ENCODE peak calls at places on chromosomes 12 and 14, in eight cellular contexts. K, V, S, P, T, Y, F and X are unnamed samples. For H3K36me3 and H3K4me1, the result is how much of the 10 kb centered on the place peaks cover.

GRCh38 chr12:47946413-47947107 is 16.8 kb upstream of the TMEM106C start:
- DNase-seq in K (no peak), V (peak), S (no peak), P (peak), T (no peak), Y (no peak), F (no peak), X (peak)

GRCh38 chr12:57110189-57111045 is 745 bp downstream of the STAT6 start:
- DNase-seq in K (peak), V (peak), S (peak), P (peak), T (peak), Y (peak), F (peak), X (peak)

GRCh38 chr12:53380797-53381738 is 1.1 kb downstream of the SP1 start:
- DNase-seq in K (no peak), V (peak), S (no peak), P (peak), T (peak), Y (no peak), F (no peak), X (peak)

GRCh38 chr12:75349946-75350345 is 15.5 kb downstream of the GLIPR1L1 start:
- DNase-seq in K (no peak), V (no peak), S (no peak), P (no peak), T (no peak), Y (no peak), F (no peak), X (no peak)

GRCh38 chr14:50531595-50532501 is 521 bp downstream of the MAP4K5 start:
- DNase-seq in K (peak), V (peak), S (peak), P (peak), T (peak), Y (peak), F (peak), X (peak)

GRCh38 chr12:19190292-19191031 is 60.9 kb downstream of the PLEKHA5 start:
- DNase-seq in K (no peak), V (peak), S (no peak), P (no peak), T (no peak), Y (no peak), F (no peak), X (no peak)

GRCh38 chr12:119850330-119850729 is 26.8 kb downstream of the CIT start:
- DNase-seq in K (no peak), V (no peak), S (no peak), P (no peak), T (no peak), Y (no peak), F (no peak), X (no peak)

GRCh38 chr14:100594625-100594951 is 7.4 kb upstream of the BEGAIN start:
- DNase-seq in K (no peak), V (no peak), S (no peak), P (no peak), T (no peak), Y (peak), F (no peak), X (peak)

GRCh38 chr12:97680751-97681150 is 218.1 kb downstream of the RMST start:
- DNase-seq in K (no peak), V (no peak), S (no peak), P (no peak), T (no peak), Y (no peak), F (no peak), X (no peak)

GRCh38 chr12:4164591-4165558 is 108.7 kb upstream of the CCND2 start:
- DNase-seq in K (peak), V (peak), S (peak), P (peak), T (peak), Y (peak), F (peak), X (peak)

GRCh38 chr14:100737526-100737925 is 10.8 kb downstream of the DLK1 start:
- DNase-seq in K (no peak), V (no peak), S (no peak), P (peak), T (no peak), Y (no peak), F (no peak), X (no peak)

GRCh38 chr14:31505411-31505810 is 17.6 kb upstream of the GPR33 start:
- DNase-seq in K (no peak), V (peak), S (no peak), P (no peak), T (no peak), Y (no peak), F (no peak), X (no peak)

GRCh38 chr12:110349096-110349495 is 54.4 kb downstream of the ANAPC7 start:
- DNase-seq in K (no peak), V (no peak), S (no peak), P (no peak), T (no peak), Y (no peak), F (no peak), X (no peak)

GRCh38 chr12:56081393-56082347 is 1.7 kb downstream of the ERBB3 start:
- DNase-seq in K (no peak), V (no peak), S (peak), P (no peak), T (peak), Y (no peak), F (peak), X (no peak)
- H3K4me3 ChIP-seq in K (no peak), V (no peak), S (peak), P (no peak), T (peak), Y (peak), F (no peak), X (peak)

GRCh38 chr14:75467763-75468162 is 39.9 kb downstream of the JDP2 start:
- DNase-seq in K (no peak), V (no peak), S (no peak), P (no peak), T (no peak), Y (no peak), F (no peak), X (no peak)
- H3K36me3 ChIP-seq in K (under half), V (under half), S (under half), P (under half), T (under half), Y (half or more), F (half or more), X (half or more)

DNA sequence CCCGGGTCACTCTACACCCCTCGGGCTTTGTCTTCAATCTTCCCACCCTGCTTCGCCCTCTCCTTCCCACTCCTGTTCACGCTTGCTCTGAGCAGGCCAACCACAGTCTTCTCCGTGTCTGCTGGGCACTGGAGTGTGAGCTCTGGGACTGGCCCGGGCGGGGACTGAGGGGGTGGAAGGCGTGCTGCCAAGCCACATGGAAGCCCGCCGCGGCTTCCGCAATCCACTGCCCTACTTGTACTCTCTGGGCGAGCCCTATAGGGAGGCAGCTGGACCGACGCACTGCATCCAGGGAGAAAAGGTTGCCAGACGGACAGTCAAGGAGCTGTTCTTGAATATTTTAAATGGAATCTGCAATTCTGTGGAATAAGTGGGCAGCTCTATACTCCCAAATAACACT is 24.8 kb downstream of the GOLGA3 start:
- DNase-seq in K (no peak), V (peak), S (no peak), P (no peak), T (no peak), Y (peak), F (peak), X (no peak)
- H3K4me1 ChIP-seq in K (under half), V (under half), S (under half), P (under half), T (under half), Y (under half), F (under half), X (under half)

GRCh38 chr12:114701553-114701952 is 17.6 kb upstream of the TBX3 start:
- DNase-seq in K (no peak), V (no peak), S (no peak), P (no peak), T (no peak), Y (no peak), F (no peak), X (no peak)

GRCh38 chr12:114701104-114701414 is 17.1 kb upstream of the TBX3 start:
- DNase-seq in K (no peak), V (peak), S (no peak), P (no peak), T (no peak), Y (no peak), F (no peak), X (no peak)

GRCh38 chr12:114700392-114701103 is 16.6 kb upstream of the TBX3 start:
- DNase-seq in K (no peak), V (no peak), S (no peak), P (no peak), T (no peak), Y (no peak), F (no peak), X (no peak)

GRCh38 chr12:114702462-114702861 is 18.5 kb upstream of the TBX3 start:
- DNase-seq in K (no peak), V (no peak), S (no peak), P (no peak), T (no peak), Y (no peak), F (no peak), X (no peak)

DNA sequence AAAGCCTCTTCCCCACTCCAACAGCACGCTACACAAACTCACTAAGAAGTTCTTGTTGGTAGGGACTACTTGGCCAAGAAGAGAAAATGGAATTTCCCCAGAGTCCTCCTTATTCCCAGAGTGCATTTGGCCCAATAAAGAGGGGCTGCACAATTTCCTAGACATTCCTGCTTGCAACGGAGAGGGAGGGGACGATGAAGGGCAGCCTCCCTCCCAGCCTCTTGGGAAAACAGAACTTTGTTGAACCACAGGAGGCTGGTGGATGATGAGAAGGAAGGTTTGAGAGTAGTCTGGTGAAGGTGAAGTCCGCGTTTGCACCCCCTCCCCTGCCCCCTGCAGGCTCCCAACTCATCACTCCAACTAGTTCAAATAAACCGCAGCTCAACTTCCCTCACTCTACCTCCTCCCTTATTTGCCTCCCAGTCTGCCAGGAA is 19.1 kb upstream of the TBX3 start:
- DNase-seq in K (no peak), V (no peak), S (no peak), P (no peak), T (peak), Y (no peak), F (no peak), X (no peak)
- H3K4me3 ChIP-seq in K (no peak), V (no peak), S (no peak), P (no peak), T (peak), Y (no peak), F (no peak), X (no peak)

GRCh38 chr12:122523846-122524718 is 2.7 kb downstream of the RSRC2 start:
- DNase-seq in K (no peak), V (peak), S (no peak), P (no peak), T (no peak), Y (no peak), F (no peak), X (no peak)

GRCh38 chr12:122526683-122527477 is at the start of the genes KNTC1 and RSRC2:
- DNase-seq in K (peak), V (peak), S (peak), P (peak), T (peak), Y (peak), F (peak), X (peak)

GRCh38 chr12:122528582-122528981 is 1.5 kb downstream of the KNTC1 start:
- DNase-seq in K (no peak), V (no peak), S (no peak), P (no peak), T (no peak), Y (no peak), F (no peak), X (no peak)

GRCh38 chr12:122528992-122529391 is 1.9 kb downstream of the KNTC1 start:
- DNase-seq in K (no peak), V (no peak), S (no peak), P (no peak), T (no peak), Y (no peak), F (no peak), X (no peak)

DNA sequence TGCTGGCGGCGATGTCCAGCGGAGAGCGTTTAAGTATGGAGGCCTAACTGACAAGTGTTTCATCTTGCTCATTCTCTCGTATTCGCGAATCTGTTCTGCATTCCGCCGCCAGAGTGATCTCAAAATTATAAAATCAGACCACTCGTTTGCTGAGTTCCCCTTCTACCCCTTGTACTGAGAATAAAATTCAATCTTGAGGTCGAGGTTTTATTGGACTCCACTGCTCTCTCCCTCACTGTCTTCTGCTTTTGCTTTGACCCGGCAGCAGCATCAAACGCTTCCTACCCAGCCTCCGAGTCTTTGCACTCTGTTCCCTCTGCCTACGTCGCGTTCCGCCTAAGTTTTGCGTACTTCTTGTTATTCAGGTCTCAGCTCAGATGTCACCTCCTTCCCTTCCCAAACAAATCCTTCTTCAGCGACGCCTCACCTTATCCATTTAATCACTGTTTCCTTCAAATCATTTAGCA is 462 bp downstream of the KNTC1 start:
- DNase-seq in K (no peak), V (peak), S (no peak), P (no peak), T (peak), Y (peak), F (no peak), X (no peak)
- H3K36me3 ChIP-seq in K (under half), V (under half), S (under half), P (under half), T (under half), Y (under half), F (under half), X (under half)

DNA sequence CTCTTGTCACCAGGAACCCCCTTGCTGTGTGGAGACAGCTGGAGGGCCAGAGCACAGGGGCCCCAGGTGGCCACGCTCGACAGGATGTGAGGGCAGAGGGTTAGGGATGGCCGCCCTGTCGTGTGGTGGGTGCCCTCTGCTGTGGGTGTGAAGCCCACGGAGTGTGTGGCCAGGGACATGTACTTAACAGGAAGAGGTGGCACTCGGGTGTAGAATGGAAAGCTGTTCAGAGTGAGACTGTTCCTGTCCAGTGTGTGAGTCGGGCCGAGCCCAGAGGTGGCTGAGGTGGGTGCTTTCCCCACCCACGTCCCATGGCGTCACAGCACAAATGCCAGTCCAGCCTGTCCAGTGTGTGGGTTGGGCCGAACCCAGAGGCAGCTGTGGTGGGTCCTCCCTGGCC is 47.1 kb downstream of the FBRSL1 start:
- DNase-seq in K (no peak), V (no peak), S (no peak), P (no peak), T (no peak), Y (no peak), F (no peak), X (no peak)
- H3K4me1 ChIP-seq in K (under half), V (under half), S (under half), P (under half), T (under half), Y (under half), F (under half), X (under half)

DNA sequence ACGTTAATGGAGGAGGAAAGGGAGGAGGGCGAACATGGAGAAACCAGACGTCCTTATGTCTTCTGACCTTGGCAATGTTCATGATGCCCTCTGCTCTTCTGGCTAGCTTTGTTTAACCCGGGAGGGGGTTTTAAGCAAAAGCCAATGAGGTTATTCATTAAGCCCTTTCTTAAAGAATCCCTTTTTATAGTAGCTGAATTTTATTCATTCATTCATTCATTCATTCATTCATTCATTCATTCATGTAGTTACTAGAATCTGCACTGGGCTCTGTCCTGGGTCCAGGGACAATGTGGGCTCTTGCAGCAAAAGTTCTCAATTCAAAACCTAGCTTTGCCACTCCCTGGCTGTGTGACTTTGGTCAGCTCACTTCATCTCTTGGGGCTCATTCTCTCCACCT is 14.0 kb downstream of the LHX5 start:
- DNase-seq in K (no peak), V (no peak), S (no peak), P (no peak), T (no peak), Y (no peak), F (no peak), X (no peak)
- H3K4me3 ChIP-seq in K (no peak), V (no peak), S (no peak), P (no peak), T (no peak), Y (no peak), F (no peak), X (no peak)

DNA sequence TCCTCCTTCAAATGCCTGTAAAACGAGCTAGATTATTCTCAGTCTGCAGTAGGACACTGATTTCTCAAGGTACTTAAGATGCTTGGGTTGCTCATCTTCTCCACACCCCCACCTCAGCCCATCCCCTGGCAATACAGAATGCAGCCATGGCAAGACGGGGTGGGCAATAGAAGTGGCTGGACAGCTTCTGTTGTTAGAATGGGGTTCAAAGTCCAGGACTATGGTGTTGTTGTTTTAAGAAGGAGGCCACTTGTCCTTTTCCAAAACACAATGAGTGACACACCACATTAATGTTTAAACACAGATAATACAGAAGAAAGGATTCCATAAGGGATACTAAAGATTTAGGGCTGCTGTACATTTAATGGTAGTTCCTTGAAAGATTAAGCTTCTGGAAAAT is 188.9 kb upstream of the BCL2L14 start:
- DNase-seq in K (no peak), V (no peak), S (no peak), P (no peak), T (no peak), Y (no peak), F (no peak), X (no peak)
- H3K36me3 ChIP-seq in K (under half), V (under half), S (under half), P (under half), T (under half), Y (under half), F (under half), X (under half)

DNA sequence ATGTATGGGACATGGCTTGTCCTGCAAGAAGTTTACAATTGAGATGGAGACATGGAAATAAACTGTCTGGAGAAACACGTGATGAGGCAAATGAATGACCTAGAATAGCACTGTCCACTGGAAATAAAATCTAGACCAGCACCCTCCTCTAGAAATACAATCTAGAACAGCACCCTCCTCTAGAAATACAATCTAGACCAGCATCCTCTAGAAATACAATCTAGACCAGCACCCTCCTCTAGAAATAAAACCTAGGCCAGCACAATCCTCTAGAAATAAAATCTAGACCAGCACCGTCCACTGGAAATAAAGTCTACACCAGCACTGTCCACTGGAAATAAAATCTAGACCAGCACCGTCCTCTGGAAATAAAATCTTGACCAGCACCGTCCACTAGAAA is 69.2 kb upstream of the RFLNA start:
- DNase-seq in K (no peak), V (no peak), S (no peak), P (no peak), T (no peak), Y (no peak), F (no peak), X (no peak)
- H3K4me1 ChIP-seq in K (under half), V (under half), S (under half), P (under half), T (under half), Y (under half), F (under half), X (under half)